ENCODE peak calls at places on chromosomes 13 and 19, in ten cellular contexts. R is naive thymus-derived CD8-positive, alpha-beta T cell; K is activated T-helper 1 cell treated with Interleukin-2 at 50 U/mL for 16 hours; J is trophoblast cell; E is breast epithelium; G is stomach; Z is pons; Q is GM19239; A is HT1080; P is head of caudate nucleus. H is an unnamed sample.

GRCh38 chr19:51810228-51810627 is 15.3 kb downstream of the FPR3 start:
- DNase-seq in Q (no peak), E (no peak), R (no peak), A (peak; percentile 37), Z (no peak), J (peak; percentile 93), P (no peak), G (no peak), K (no peak), H (no peak)

GRCh38 chr13:23868521-23868920 is 20.7 kb downstream of the MIPEP start:
- DNase-seq in R (no peak), A (peak; percentile 27), K (no peak), Z (no peak), P (no peak), Q (no peak), J (no peak), E (no peak), G (no peak), H (no peak)

GRCh38 chr19:23385404-23385803 is 9.9 kb downstream of the ZNF91 start:
- DNase-seq in R (no peak), P (no peak), K (no peak), Z (no peak), G (no peak), E (no peak), A (no peak), Q (no peak), J (no peak), H (no peak)

GRCh38 chr13:114034481-114034891 is 60.6 kb upstream of the C13orf46 start:
- DNase-seq in A (no peak), J (no peak), G (no peak), Z (no peak), R (no peak), E (no peak), K (no peak), Q (no peak), P (no peak), H (no peak)

GRCh38 chr19:4633140-4633967 is 6.0 kb upstream of the TNFAIP8L1 start:
- DNase-seq in R (no peak), K (no peak), P (peak; percentile 56), Z (peak; percentile 82), E (no peak), J (peak; percentile 93), Q (peak; percentile 44), G (peak; percentile 67), A (peak; percentile 83), H (no peak)

GRCh38 chr19:42879613-42880012 is at the start of gene PSG1:
- DNase-seq in R (no peak), A (no peak), Z (no peak), P (no peak), J (no peak), K (no peak), Q (no peak), G (no peak), E (no peak), H (no peak)

GRCh38 chr13:30581582-30581981 is 36.1 kb upstream of the USPL1 start:
- DNase-seq in Q (no peak), P (no peak), R (no peak), J (peak; percentile 7), G (no peak), A (no peak), Z (peak; percentile 13), K (no peak), E (no peak), H (no peak)

GRCh38 chr13:97439196-97439595 is 5.2 kb downstream of the RAP2A start:
- DNase-seq in K (no peak), J (peak; percentile 69), E (no peak), Q (no peak), P (no peak), Z (no peak), G (no peak), R (no peak), A (no peak), H (no peak)

GRCh38 chr13:30481241-30481760 is 15.6 kb upstream of the HMGB1 start:
- DNase-seq in Q (no peak), G (no peak), K (no peak), J (peak; percentile 81), P (no peak), Z (no peak), A (no peak), E (no peak), R (no peak), H (no peak)

GRCh38 chr13:96100457-96101220 is 10.7 kb downstream of the HS6ST3 start:
- DNase-seq in Z (no peak), K (no peak), A (no peak), R (no peak), G (no peak), E (no peak), P (no peak), Q (no peak), J (no peak), H (no peak)

GRCh38 chr19:36115453-36116343 is at the start of gene TBCB:
- DNase-seq in A (peak; percentile 48), J (no peak), K (peak; percentile 78), Q (peak; percentile 72), P (peak; percentile 18), E (no peak), G (peak; percentile 84), Z (no peak), R (no peak), H (peak; percentile 76)

GRCh38 chr13:111573362-111573761 is 252.9 kb downstream of the TEX29 start:
- DNase-seq in K (no peak), E (no peak), J (no peak), Q (no peak), R (no peak), G (no peak), P (no peak), A (no peak), Z (no peak), H (peak; percentile 23)

GRCh38 chr13:82370306-82370705 is 1512.0 kb downstream of the SLITRK1 start:
- DNase-seq in R (no peak), Q (no peak), K (no peak), J (no peak), P (no peak), G (no peak), Z (no peak), A (peak; percentile 58), E (no peak), H (no peak)

GRCh38 chr13:40194204-40194806 is 472.1 kb downstream of the FOXO1 start:
- DNase-seq in Q (no peak), Z (no peak), K (no peak), E (no peak), G (no peak), R (no peak), P (no peak), J (no peak), A (no peak), H (no peak)

GRCh38 chr19:43486412-43486811 is 18.1 kb downstream of the PHLDB3 start:
- DNase-seq in A (no peak), P (no peak), Q (no peak), K (no peak), G (no peak), J (no peak), Z (no peak), E (no peak), R (no peak), H (no peak)

GRCh38 chr19:53102701-53103140 is 501 bp downstream of the ZNF160 start:
- DNase-seq in A (peak; percentile 3), G (peak; percentile 29), P (peak; percentile 29), K (peak; percentile 3), Z (no peak), J (peak; percentile 76), R (peak; percentile 18), E (no peak), Q (peak; percentile 18), H (no peak)

GRCh38 chr13:96984061-96984508 is 10.2 kb downstream of the OXGR1 start:
- DNase-seq in A (no peak), J (peak; percentile 96), P (peak; percentile 44), Q (peak; percentile 44), K (no peak), E (peak; percentile 57), G (peak; percentile 78), R (no peak), Z (peak; percentile 76), H (peak; percentile 36)

GRCh38 chr13:110882972-110883371 is 31.9 kb downstream of the ANKRD10 start:
- DNase-seq in P (no peak), A (no peak), J (no peak), E (no peak), G (no peak), Q (no peak), K (no peak), Z (no peak), R (no peak), H (no peak)

GRCh38 chr13:41613984-41614581 is 156.7 kb downstream of the RGCC start:
- DNase-seq in J (peak; percentile 68), E (no peak), G (no peak), R (no peak), P (no peak), Q (no peak), A (peak; percentile 35), Z (peak; percentile 32), K (no peak), H (no peak)

GRCh38 chr13:33276581-33276980 is 9.0 kb downstream of the STARD13 start:
- DNase-seq in P (no peak), A (no peak), J (no peak), Z (peak; percentile 78), Q (no peak), E (no peak), G (no peak), R (no peak), K (no peak), H (no peak)

GRCh38 chr13:25806304-25806974 is 245.4 kb downstream of the SHISA2 start:
- DNase-seq in Q (no peak), G (no peak), Z (no peak), E (no peak), P (no peak), R (no peak), K (no peak), A (peak; percentile 66), J (no peak), H (no peak)

GRCh38 chr13:49399801-49400472 is 43.9 kb downstream of the CAB39L start:
- DNase-seq in P (no peak), G (no peak), J (peak; percentile 29), E (no peak), R (no peak), Z (no peak), Q (no peak), K (no peak), A (no peak), H (no peak)

GRCh38 chr19:34579281-34580054 is 97.5 kb downstream of the SCGB2B2 start:
- DNase-seq in K (no peak), E (no peak), A (no peak), G (no peak), P (no peak), J (no peak), R (no peak), Z (no peak), Q (no peak), H (no peak)

GRCh38 chr19:10625003-10625761 is at the start of gene SLC44A2:
- DNase-seq in A (no peak), G (peak; percentile 94), E (peak; percentile 80), J (peak; percentile 91), Q (no peak), Z (peak; percentile 69), P (peak; percentile 76), R (no peak), K (no peak), H (no peak)

GRCh38 chr19:44894946-44895345 is 3.9 kb downstream of the TOMM40 start:
- DNase-seq in G (no peak), P (no peak), K (no peak), Z (no peak), Q (no peak), E (no peak), J (no peak), R (no peak), A (no peak), H (no peak)

GRCh38 chr19:49588370-49589122 is 2.4 kb upstream of the PRR12 start:
- DNase-seq in E (no peak), R (peak; percentile 63), J (peak; percentile 9), Z (no peak), K (no peak), P (no peak), A (no peak), Q (no peak), G (no peak), H (no peak)

GRCh38 chr13:99339736-99340392 is 32.7 kb upstream of the GPR183 start:
- DNase-seq in E (peak; percentile 46), R (no peak), A (no peak), Q (no peak), Z (no peak), P (no peak), K (peak; percentile 42), G (peak; percentile 69), J (peak; percentile 55), H (no peak)

GRCh38 chr19:42246143-42246868 is 3.9 kb upstream of the GSK3A start:
- DNase-seq in P (peak; percentile 96), R (no peak), G (peak; percentile 73), K (no peak), Z (peak; percentile 85), A (peak; percentile 74), J (peak; percentile 56), Q (no peak), E (peak; percentile 79), H (peak; percentile 86)

H was measured in NCI-H2227 treated with DMSO at 0.1 percent for 48 hours.